ENCODE peak calls at places on chromosomes 2 and 18, in four cellular contexts. O is K562, X is GM12878, S is HepG2. A is an unnamed sample.

GRCh38 chr2:38866773-38867443 is 8.8 kb downstream of the DHX57 start:
- DNase-seq in X (no peak), O (no peak), S (no peak), A (no peak)

GRCh38 chr2:237132799-237133198 is 47.1 kb downstream of the COPS8 start:
- DNase-seq in X (no peak), O (peak), S (peak), A (peak)

GRCh38 chr2:233021771-233022170 is 8.7 kb upstream of the NGEF start:
- DNase-seq in S (no peak), O (peak), X (no peak), A (no peak)

GRCh38 chr2:200778038-200778437 is 33.7 kb upstream of the BZW1 start:
- DNase-seq in S (no peak), O (no peak), X (no peak), A (no peak)

GRCh38 chr2:192243488-192243887 is 48.8 kb upstream of the TMEFF2 start:
- DNase-seq in X (no peak), O (no peak), S (no peak), A (no peak)

GRCh38 chr2:10294077-10294476 is 8.6 kb upstream of the HPCAL1 start:
- DNase-seq in S (no peak), X (no peak), O (no peak), A (no peak)

GRCh38 chr2:2102870-2103269 is 228.2 kb downstream of the MYT1L start:
- DNase-seq in O (no peak), S (no peak), X (no peak), A (no peak)

GRCh38 chr2:1487758-1488715 is 74.8 kb downstream of the TPO start:
- DNase-seq in X (no peak), S (no peak), O (no peak), A (no peak)

GRCh38 chr2:215299337-215299859 is 12.5 kb upstream of the ATIC start:
- DNase-seq in O (peak), S (no peak), X (no peak), A (no peak)

GRCh38 chr2:5921081-5921642 is 229.0 kb downstream of the SOX11 start:
- DNase-seq in S (peak), X (no peak), O (no peak), A (no peak)

GRCh38 chr2:101265893-101266499 is 13.3 kb downstream of the CNOT11 start:
- DNase-seq in X (no peak), O (no peak), S (no peak), A (no peak)

GRCh38 chr2:40797115-40797514 is 345.2 kb upstream of the SLC8A1 start:
- DNase-seq in X (no peak), O (no peak), S (no peak), A (no peak)

GRCh38 chr2:32946314-32947075 is at the start of gene LTBP1:
- DNase-seq in S (peak), X (no peak), O (peak), A (peak)

GRCh38 chr2:233026211-233026813 is 6.2 kb upstream of the NEU2 start:
- DNase-seq in O (no peak), X (no peak), S (no peak), A (no peak)

GRCh38 chr2:239158641-239159475 is 242.0 kb downstream of the HDAC4 start:
- DNase-seq in S (no peak), X (no peak), O (peak), A (no peak)

GRCh38 chr2:62577994-62578836 is 72.2 kb upstream of the TMEM17 start:
- DNase-seq in S (peak), X (no peak), O (no peak), A (no peak)

GRCh38 chr2:109402980-109403840 is 210.6 kb downstream of the SEPTIN10 start:
- DNase-seq in S (no peak), X (no peak), O (no peak), A (no peak)

GRCh38 chr2:109722026-109722425 is 72.1 kb upstream of the RGPD5 start:
- DNase-seq in X (no peak), S (no peak), O (no peak), A (no peak)

GRCh38 chr2:122447237-122447636 is 691.8 kb downstream of the TSN start:
- DNase-seq in X (no peak), S (no peak), O (no peak), A (no peak)

GRCh38 chr2:43762286-43762685 is 11.6 kb upstream of the DYNC2LI1 start:
- DNase-seq in S (no peak), X (no peak), O (no peak), A (no peak)

GRCh38 chr2:19505199-19506136 is 147.0 kb upstream of the OSR1 start:
- DNase-seq in X (no peak), S (peak), O (no peak), A (no peak)

GRCh38 chr2:74010087-74010541 is 25.4 kb downstream of the TET3 start:
- DNase-seq in S (no peak), X (no peak), O (peak), A (no peak)

GRCh38 chr2:84946204-84947009 is 24.6 kb upstream of the KCMF1 start:
- DNase-seq in O (peak), S (peak), X (peak), A (no peak)

GRCh38 chr2:36357506-36358316 is 2.1 kb downstream of the CRIM1 start:
- DNase-seq in S (peak), O (no peak), X (no peak), A (peak)

GRCh38 chr2:101386599-101387150 is 628 bp downstream of the CREG2 start:
- DNase-seq in O (no peak), X (no peak), S (no peak), A (peak)

GRCh38 chr2:183242937-183243336 is 118.7 kb downstream of the NUP35 start:
- DNase-seq in O (peak), S (no peak), X (no peak), A (no peak)

GRCh38 chr2:119178811-119179601 is 20.5 kb upstream of the C1QL2 start:
- DNase-seq in X (no peak), O (no peak), S (no peak), A (no peak)

GRCh38 chr2:206084870-206085741 is 868 bp downstream of the INO80D start:
- DNase-seq in S (no peak), X (no peak), O (peak), A (peak)
- TF ChIP-seq TARDBP in S (no peak), X (no peak), O (no peak), A (no peak)

GRCh38 chr2:128310094-128310716 is 8.5 kb downstream of the HS6ST1 start:
- DNase-seq in O (no peak), X (no peak), S (no peak), A (no peak)

GRCh38 chr2:128308889-128309288 is 9.8 kb downstream of the HS6ST1 start:
- DNase-seq in S (no peak), X (no peak), O (no peak), A (no peak)

GRCh38 chr2:128308284-128308731 is 10.4 kb downstream of the HS6ST1 start:
- DNase-seq in S (no peak), O (no peak), X (no peak), A (no peak)

GRCh38 chr2:128310761-128311160 is 7.9 kb downstream of the HS6ST1 start:
- DNase-seq in X (no peak), S (no peak), O (no peak), A (no peak)

GRCh38 chr2:128309341-128310093 is 9.2 kb downstream of the HS6ST1 start:
- DNase-seq in S (peak), X (no peak), O (peak), A (no peak)
- TF ChIP-seq TARDBP in S (peak), X (no peak), O (no peak), A (no peak)

DNA sequence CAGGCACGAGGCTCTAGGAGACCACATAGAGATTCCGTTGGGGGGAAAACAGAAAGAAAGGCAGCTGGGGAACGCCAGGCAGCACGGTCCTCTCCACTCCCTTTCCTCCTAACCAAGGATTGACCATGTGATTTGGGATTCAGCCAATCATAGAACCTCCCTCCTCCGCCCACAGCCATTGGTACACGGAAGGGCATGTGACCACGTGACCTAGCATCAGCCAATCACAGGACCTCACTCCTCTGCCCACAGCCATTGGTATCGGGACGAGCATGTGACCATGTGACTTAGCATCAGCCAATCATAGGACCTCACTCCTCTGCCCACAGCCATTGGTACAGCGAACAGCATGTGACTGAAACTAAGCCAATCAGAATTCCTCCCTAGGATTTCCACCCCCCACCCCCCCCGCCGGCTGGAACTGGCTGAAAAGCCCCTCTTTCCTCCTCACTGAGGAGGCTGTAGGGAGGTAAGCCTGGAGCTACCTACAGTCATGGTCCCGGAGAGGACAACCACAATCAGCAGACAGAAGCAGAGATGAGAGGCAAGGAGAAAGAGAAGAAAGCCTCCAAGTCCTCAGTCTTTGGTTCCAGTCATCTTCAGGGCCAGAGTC is 7.6 kb downstream of the SERPINE2 start:
- DNase-seq in O (peak), S (no peak), X (no peak), A (no peak)
- TF ChIP-seq TARDBP in O (no peak), S (no peak), X (no peak), A (no peak)

GRCh38 chr2:181106789-181107418 is 126.5 kb downstream of the UBE2E3 start:
- DNase-seq in S (no peak), O (peak), X (peak), A (no peak)
- TF ChIP-seq TARDBP in S (no peak), O (no peak), X (no peak), A (no peak)

GRCh38 chr2:207901847-207902246 is 123.5 kb downstream of the PLEKHM3 start:
- DNase-seq in S (no peak), X (no peak), O (no peak), A (no peak)

GRCh38 chr2:207905546-207905945 is 119.8 kb downstream of the PLEKHM3 start:
- DNase-seq in O (no peak), X (no peak), S (no peak), A (no peak)

GRCh38 chr2:207903236-207903635 is 122.1 kb downstream of the PLEKHM3 start:
- DNase-seq in O (no peak), X (no peak), S (no peak), A (no peak)

GRCh38 chr2:207901401-207901800 is 123.9 kb downstream of the PLEKHM3 start:
- DNase-seq in X (no peak), S (no peak), O (no peak), A (no peak)

DNA sequence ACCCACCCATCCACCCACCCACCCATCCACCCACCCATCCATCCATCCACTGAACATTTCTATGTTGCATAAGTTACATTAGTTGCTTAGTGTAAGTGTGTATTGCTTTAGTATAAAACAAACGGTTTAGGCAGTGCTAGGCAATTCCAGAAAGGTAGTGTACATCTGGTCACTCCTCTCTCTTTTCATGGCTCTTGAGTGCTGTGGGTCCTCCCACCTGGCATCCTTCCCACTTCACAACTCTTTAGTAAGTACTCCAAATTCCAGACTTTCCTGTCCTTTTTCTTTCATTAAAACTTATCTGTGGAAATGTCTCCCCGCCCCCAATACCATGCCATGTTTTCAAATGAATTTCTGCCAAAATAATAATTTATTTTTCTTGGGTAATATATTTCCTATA is 122.5 kb downstream of the PLEKHM3 start:
- DNase-seq in S (no peak), O (no peak), X (no peak), A (no peak)
- TF ChIP-seq TARDBP in S (no peak), O (no peak), X (no peak), A (no peak)

GRCh38 chr2:223989860-223990237 is 32.6 kb downstream of the MRPL44 start:
- DNase-seq in X (no peak), O (no peak), S (peak), A (no peak)

GRCh38 chr2:223995569-223995968 is 38.3 kb downstream of the MRPL44 start:
- DNase-seq in X (no peak), O (peak), S (peak), A (no peak)

GRCh38 chr2:223994562-223995162 is 37.4 kb downstream of the MRPL44 start:
- DNase-seq in X (no peak), S (no peak), O (no peak), A (no peak)

GRCh38 chr2:223991611-223992010 is 34.3 kb downstream of the MRPL44 start:
- DNase-seq in O (no peak), X (no peak), S (no peak), A (no peak)

DNA sequence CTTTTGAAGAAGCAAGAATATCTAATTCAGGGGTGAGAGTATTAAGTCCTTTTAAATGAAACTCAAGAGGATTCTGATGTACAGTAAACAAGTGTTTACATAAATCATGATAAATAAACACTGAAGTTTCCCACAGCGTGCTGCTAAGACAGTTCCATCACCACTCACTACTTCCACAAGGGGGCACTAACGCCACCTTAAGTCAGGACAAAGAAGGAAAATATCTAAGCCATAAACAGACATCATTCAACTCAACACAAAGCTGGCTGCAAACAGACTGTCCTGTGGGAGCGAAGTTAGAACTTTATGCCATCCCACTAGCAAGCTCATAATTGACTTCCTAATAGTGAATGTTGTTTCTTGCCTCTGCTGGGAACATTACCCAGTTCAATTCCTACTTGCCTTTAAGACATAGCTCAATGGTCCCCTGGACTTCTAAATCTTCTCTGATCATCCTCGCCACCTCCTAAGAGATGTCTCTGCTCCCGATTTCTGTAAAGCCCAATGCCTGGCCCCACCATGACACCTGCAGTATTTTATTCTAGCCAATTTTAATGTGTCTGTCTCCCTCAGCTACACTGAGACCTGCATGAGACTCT is 36.5 kb downstream of the MRPL44 start:
- DNase-seq in S (peak), X (no peak), O (peak), A (peak)
- TF ChIP-seq TARDBP in S (no peak), X (no peak), O (no peak), A (no peak)

DNA sequence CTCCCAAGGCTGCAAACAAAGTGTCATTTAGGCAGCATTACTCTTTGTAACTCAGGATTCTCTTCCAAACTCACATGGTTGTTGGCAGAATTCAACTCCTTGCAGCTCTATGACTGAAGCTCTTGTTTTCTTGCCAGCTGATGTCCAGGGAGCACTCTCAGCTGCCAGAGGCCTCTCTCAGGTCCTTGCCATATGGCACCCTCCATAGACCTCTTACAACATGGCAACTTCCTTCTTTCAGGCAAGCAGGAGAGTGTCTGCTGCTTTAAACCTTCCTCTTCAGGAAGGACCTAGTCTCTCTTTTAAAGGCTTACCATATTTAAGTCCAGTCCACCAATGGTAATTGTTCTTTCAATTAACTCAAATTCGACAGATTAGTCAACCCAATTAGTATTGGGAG is 893.3 kb upstream of the ZEB2 start:
- DNase-seq in S (no peak), O (no peak), X (no peak), A (no peak)
- TF ChIP-seq TARDBP in S (no peak), O (no peak), X (no peak), A (no peak)

GRCh38 chr2:11656671-11657101 is 13.3 kb downstream of the NTSR2 start:
- DNase-seq in O (peak), S (no peak), X (no peak), A (no peak)
- TF ChIP-seq TARDBP in O (no peak), S (no peak), X (no peak), A (no peak)

DNA sequence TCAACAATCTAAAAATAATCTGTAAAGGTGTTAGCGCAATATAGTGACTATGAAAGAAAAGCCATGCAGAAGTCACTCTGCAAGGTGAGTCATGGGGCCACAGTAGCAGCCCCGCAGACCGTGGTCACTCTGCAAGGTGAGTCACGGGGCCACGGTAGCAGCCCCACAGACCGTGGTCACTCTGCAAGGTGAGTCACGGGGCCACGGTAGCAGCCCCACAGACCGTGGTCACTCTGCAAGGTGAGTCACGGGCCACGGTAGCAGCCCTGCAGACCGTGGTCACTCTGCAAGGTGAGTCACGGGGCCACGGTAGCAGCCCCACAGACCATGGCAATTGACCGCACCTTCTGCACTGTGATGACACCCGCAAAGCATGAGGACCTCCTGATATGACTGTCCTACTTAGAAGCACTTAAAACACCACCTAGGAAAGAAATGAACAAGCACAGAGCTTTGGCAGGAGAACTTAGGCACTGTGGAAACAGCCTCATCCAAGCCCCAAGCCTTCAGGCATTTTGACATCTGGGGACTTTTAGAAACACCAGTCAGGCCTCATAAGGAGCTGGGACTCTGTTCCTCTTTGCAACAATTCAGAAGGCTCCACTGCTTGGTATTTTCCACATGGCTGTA is 70.1 kb downstream of the LDLRAD4 start:
- DNase-seq in S (no peak), O (no peak), X (no peak), A (no peak)
- TF ChIP-seq TARDBP in S (no peak), O (no peak), X (no peak), A (no peak)

GRCh38 chr2:107467414-107467813 is 359.3 kb upstream of the RGPD4 start:
- DNase-seq in S (no peak), X (no peak), O (no peak), A (no peak)
- TF ChIP-seq TARDBP in S (no peak), X (no peak), O (no peak), A (no peak)